ENCODE peak calls at places on chromosomes 12 and 14, in five cellular contexts. One of them, this sample, is unnamed.

GRCh38 chr14:32947081-32947480 is 8.4 kb downstream of the NPAS3 start:
- DNase-seq in pancreas: no peak
- DNase-seq in GM06990: no peak
- DNase-seq in GM13976: no peak
- DNase-seq in sigmoid colon: no peak
- DNase-seq in this sample: no peak

GRCh38 chr12:46219892-46220655 is 48.8 kb downstream of the SLC38A1 start:
- DNase-seq in GM13976: no peak
- DNase-seq in sigmoid colon: no peak
- DNase-seq in pancreas: no peak
- DNase-seq in GM06990: no peak
- DNase-seq in this sample: peak

GRCh38 chr12:3972576-3972975 is 99.4 kb upstream of the PARP11 start:
- DNase-seq in pancreas: no peak
- DNase-seq in sigmoid colon: no peak
- DNase-seq in GM06990: no peak
- DNase-seq in GM13976: no peak
- DNase-seq in this sample: peak

GRCh38 chr12:68011882-68012207 is 22.6 kb downstream of the IFNG-AS1 start:
- DNase-seq in GM06990: no peak
- DNase-seq in pancreas: no peak
- DNase-seq in GM13976: no peak
- DNase-seq in sigmoid colon: no peak
- DNase-seq in this sample: no peak

GRCh38 chr12:24707379-24707778 is 241.5 kb downstream of the BCAT1 start:
- DNase-seq in GM06990: no peak
- DNase-seq in sigmoid colon: no peak
- DNase-seq in pancreas: no peak
- DNase-seq in GM13976: no peak
- DNase-seq in this sample: no peak

GRCh38 chr12:43044241-43044640 is 454.7 kb upstream of the PRICKLE1 start:
- DNase-seq in pancreas: no peak
- DNase-seq in GM13976: no peak
- DNase-seq in GM06990: no peak
- DNase-seq in sigmoid colon: no peak
- DNase-seq in this sample: no peak

GRCh38 chr14:92456215-92457017 is 57.2 kb upstream of the RIN3 start:
- DNase-seq in GM13976: peak
- DNase-seq in sigmoid colon: peak
- DNase-seq in GM06990: no peak
- DNase-seq in pancreas: no peak
- DNase-seq in this sample: peak

GRCh38 chr14:54425068-54425467 is 16.1 kb downstream of the CNIH1 start:
- DNase-seq in GM13976: no peak
- DNase-seq in sigmoid colon: no peak
- DNase-seq in GM06990: no peak
- DNase-seq in pancreas: no peak
- DNase-seq in this sample: no peak

DNA sequence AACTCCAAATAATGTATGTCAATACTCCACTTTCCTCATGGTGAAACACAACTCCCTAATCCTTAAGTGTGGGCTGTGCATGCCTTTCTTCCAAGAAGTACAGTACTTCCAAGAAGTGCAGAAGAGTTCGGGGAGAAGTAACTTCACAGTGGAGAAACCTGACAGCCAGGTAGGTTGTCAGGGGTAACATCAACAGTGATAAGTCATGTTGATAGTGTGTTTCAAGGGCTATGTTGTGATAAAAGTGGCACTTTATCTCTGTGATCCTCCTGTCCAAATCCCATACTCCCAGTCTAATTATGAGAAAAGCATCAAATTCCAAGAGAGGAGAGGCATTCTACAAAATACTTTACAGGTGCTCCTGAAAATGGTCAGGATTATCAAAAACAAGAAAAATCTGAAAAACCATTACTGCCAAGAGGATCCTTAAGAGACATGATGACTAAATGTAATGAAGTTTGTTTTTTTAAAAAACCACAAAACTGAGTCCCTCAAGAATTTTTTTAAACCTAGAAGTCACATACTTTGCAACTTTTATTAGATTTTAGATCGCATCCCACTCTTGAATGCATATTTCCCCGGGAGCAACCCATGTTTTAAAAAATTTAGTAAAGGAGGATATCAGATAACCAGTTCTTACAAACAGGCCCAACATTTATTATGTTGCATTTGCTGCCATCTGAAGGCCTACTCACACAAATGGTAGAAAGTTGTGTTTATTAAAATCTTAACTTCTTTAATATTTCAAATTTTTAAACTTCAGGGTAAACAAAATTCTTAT is 44.5 kb upstream of the CCT2 start:
- DNase-seq in GM06990: no peak
- DNase-seq in sigmoid colon: no peak
- DNase-seq in pancreas: no peak
- DNase-seq in GM13976: no peak
- DNase-seq in this sample: no peak
- TF ChIP-seq CTCF in GM06990: no peak
- TF ChIP-seq CTCF in sigmoid colon: no peak
- TF ChIP-seq CTCF in pancreas: no peak
- TF ChIP-seq CTCF in GM13976: no peak
- TF ChIP-seq CTCF in this sample: no peak

DNA sequence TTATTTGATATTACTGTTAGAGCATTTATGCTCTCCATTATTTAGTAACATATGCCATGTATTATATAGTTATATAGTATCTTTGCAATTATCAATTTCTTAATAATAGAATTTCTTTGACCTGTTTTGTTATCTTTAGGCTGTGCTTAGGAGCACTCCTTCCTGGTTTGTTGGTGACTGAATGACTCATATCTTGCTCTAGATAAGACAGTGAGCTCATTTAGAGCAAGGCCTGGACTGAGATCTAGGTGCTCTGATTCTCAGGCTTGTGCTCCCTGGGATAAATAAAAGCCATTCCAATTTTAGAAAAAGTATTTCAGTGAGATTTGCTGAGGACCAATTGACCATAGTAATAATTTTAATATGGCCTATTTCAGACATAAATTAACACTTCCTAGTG is 951.2 kb downstream of the FLRT2 start:
- DNase-seq in sigmoid colon: no peak
- DNase-seq in GM06990: no peak
- DNase-seq in GM13976: no peak
- DNase-seq in pancreas: peak
- DNase-seq in this sample: no peak
- TF ChIP-seq CTCF in sigmoid colon: no peak
- TF ChIP-seq CTCF in GM06990: no peak
- TF ChIP-seq CTCF in GM13976: no peak
- TF ChIP-seq CTCF in pancreas: no peak
- TF ChIP-seq CTCF in this sample: no peak

GRCh38 chr12:92094751-92095161 is 50.9 kb downstream of the BTG1 start:
- DNase-seq in GM06990: no peak
- DNase-seq in sigmoid colon: no peak
- DNase-seq in GM13976: no peak
- DNase-seq in pancreas: no peak
- DNase-seq in this sample: no peak
- TF ChIP-seq CTCF in GM06990: no peak
- TF ChIP-seq CTCF in sigmoid colon: no peak
- TF ChIP-seq CTCF in GM13976: no peak
- TF ChIP-seq CTCF in pancreas: no peak
- TF ChIP-seq CTCF in this sample: no peak

GRCh38 chr12:51246254-51246853 is 7.7 kb downstream of the DAZAP2 start:
- DNase-seq in pancreas: no peak
- DNase-seq in GM13976: peak
- DNase-seq in sigmoid colon: no peak
- DNase-seq in GM06990: no peak
- DNase-seq in this sample: peak
- TF ChIP-seq CTCF in pancreas: no peak
- TF ChIP-seq CTCF in GM13976: no peak
- TF ChIP-seq CTCF in sigmoid colon: no peak
- TF ChIP-seq CTCF in GM06990: no peak
- TF ChIP-seq CTCF in this sample: no peak

DNA sequence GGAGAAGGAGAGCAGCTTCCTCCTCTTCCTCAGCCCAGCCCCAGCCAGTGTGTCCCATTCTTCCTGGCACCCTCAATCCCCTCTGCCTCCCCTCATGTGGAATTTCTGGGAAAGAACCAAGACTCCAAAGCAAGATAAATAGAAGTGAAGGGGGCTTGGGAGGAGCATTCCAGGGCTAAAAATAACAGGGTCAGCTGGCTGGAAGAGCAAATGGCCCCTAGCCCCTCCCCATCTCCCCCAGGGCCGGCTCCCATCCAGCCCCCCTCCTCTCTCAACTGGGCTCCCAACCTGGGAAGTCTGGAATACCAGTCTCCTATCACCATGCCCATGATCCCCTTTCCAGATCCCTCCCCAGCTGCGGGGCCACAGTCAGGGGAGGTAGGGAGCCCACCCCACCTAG is 88.5 kb downstream of the IRF2BPL start:
- DNase-seq in GM06990: no peak
- DNase-seq in GM13976: no peak
- DNase-seq in pancreas: no peak
- DNase-seq in sigmoid colon: no peak
- DNase-seq in this sample: no peak
- TF ChIP-seq CTCF in GM06990: no peak
- TF ChIP-seq CTCF in GM13976: no peak
- TF ChIP-seq CTCF in pancreas: no peak
- TF ChIP-seq CTCF in sigmoid colon: no peak
- TF ChIP-seq CTCF in this sample: no peak